ENCODE peak calls at places on chromosomes 16 and 17, in eight cellular contexts. B, F, P, L, X, A, C and Y are unnamed samples.

GRCh38 chr17:64236827-64237403 is 26.1 kb downstream of the TEX2 start:
- DNase-seq in B (no peak), F (no peak), P (no peak), L (no peak), X (peak; percentile 15), A (no peak), C (no peak), Y (no peak)

GRCh38 chr17:74795327-74796020 is 19.3 kb upstream of the NAT9 start:
- DNase-seq in B (no peak), F (no peak), P (no peak), L (no peak), X (no peak), A (no peak), C (no peak), Y (peak; percentile 65)

GRCh38 chr17:48259710-48260291 is 152.2 kb downstream of the SNX11 start:
- DNase-seq in B (peak; percentile 40), F (no peak), P (no peak), L (no peak), X (peak; percentile 87), A (no peak), C (no peak), Y (no peak)

GRCh38 chr17:45940826-45941225 is 46.5 kb downstream of the MAPT start:
- DNase-seq in B (no peak), F (no peak), P (peak; percentile 65), L (peak; percentile 36), X (no peak), A (peak; percentile 26), C (no peak), Y (no peak)

GRCh38 chr16:50274771-50275415 is 8.5 kb downstream of the ADCY7 start:
- DNase-seq in B (no peak), F (no peak), P (no peak), L (no peak), X (no peak), A (no peak), C (peak; percentile 10), Y (no peak)

GRCh38 chr16:88342491-88342890 is 40.3 kb upstream of the ZNF469 start:
- DNase-seq in B (no peak), F (no peak), P (no peak), L (no peak), X (no peak), A (no peak), C (no peak), Y (no peak)

GRCh38 chr17:77433385-77434135 is 292.8 kb downstream of the SEC14L1 start:
- DNase-seq in B (no peak), F (no peak), P (no peak), L (no peak), X (no peak), A (no peak), C (peak; percentile 69), Y (peak; percentile 39)

GRCh38 chr16:20871258-20871657 is 28.9 kb downstream of the DCUN1D3 start:
- DNase-seq in B (no peak), F (no peak), P (no peak), L (no peak), X (no peak), A (no peak), C (no peak), Y (no peak)

GRCh38 chr17:82384730-82385429 is 13.3 kb downstream of the UTS2R start:
- DNase-seq in B (no peak), F (no peak), P (peak; percentile 85), L (peak; percentile 54), X (peak; percentile 60), A (peak; percentile 50), C (peak; percentile 38), Y (peak; percentile 89)

GRCh38 chr16:21277045-21277926 is 804 bp downstream of the CRYM start:
- DNase-seq in B (no peak), F (no peak), P (no peak), L (no peak), X (no peak), A (no peak), C (no peak), Y (no peak)

GRCh38 chr16:75555707-75556512 is at the start of gene TMEM231:
- DNase-seq in B (peak; percentile 97), F (peak; percentile 99), P (peak; percentile 97), L (peak; percentile 97), X (peak; percentile 91), A (peak; percentile 98), C (peak; percentile 97), Y (peak; percentile 99)

GRCh38 chr16:50683689-50684374 is 2.7 kb upstream of the SNX20 start:
- DNase-seq in B (no peak), F (no peak), P (peak; percentile 50), L (no peak), X (no peak), A (peak; percentile 69), C (no peak), Y (no peak)

GRCh38 chr17:58172369-58173071 is 5.7 kb downstream of the OR4D2 start:
- DNase-seq in B (peak; percentile 41), F (no peak), P (no peak), L (no peak), X (peak; percentile 75), A (no peak), C (no peak), Y (no peak)

GRCh38 chr16:85123891-85124635 is 11.8 kb upstream of the CIBAR2 start:
- DNase-seq in B (no peak), F (no peak), P (no peak), L (no peak), X (peak; percentile 34), A (peak; percentile 26), C (no peak), Y (no peak)
- TF ChIP-seq EP300 in B (no peak), F (no peak), P (no peak), L (peak; percentile 18), X (no peak), A (no peak), C (no peak), Y (no peak)

GRCh38 chr17:40074871-40075215 is 12.1 kb downstream of the THRA start:
- DNase-seq in B (no peak), F (no peak), P (no peak), L (no peak), X (no peak), A (no peak), C (no peak), Y (no peak)

GRCh38 chr17:40076595-40076994 is 13.8 kb downstream of the THRA start:
- DNase-seq in B (peak; percentile 47), F (no peak), P (no peak), L (no peak), X (no peak), A (no peak), C (no peak), Y (no peak)

GRCh38 chr17:40074175-40074512 is 11.4 kb downstream of the THRA start:
- DNase-seq in B (no peak), F (no peak), P (no peak), L (no peak), X (no peak), A (no peak), C (no peak), Y (no peak)

GRCh38 chr17:40076101-40076498 is 13.3 kb downstream of the THRA start:
- DNase-seq in B (no peak), F (no peak), P (no peak), L (no peak), X (no peak), A (no peak), C (no peak), Y (no peak)

DNA sequence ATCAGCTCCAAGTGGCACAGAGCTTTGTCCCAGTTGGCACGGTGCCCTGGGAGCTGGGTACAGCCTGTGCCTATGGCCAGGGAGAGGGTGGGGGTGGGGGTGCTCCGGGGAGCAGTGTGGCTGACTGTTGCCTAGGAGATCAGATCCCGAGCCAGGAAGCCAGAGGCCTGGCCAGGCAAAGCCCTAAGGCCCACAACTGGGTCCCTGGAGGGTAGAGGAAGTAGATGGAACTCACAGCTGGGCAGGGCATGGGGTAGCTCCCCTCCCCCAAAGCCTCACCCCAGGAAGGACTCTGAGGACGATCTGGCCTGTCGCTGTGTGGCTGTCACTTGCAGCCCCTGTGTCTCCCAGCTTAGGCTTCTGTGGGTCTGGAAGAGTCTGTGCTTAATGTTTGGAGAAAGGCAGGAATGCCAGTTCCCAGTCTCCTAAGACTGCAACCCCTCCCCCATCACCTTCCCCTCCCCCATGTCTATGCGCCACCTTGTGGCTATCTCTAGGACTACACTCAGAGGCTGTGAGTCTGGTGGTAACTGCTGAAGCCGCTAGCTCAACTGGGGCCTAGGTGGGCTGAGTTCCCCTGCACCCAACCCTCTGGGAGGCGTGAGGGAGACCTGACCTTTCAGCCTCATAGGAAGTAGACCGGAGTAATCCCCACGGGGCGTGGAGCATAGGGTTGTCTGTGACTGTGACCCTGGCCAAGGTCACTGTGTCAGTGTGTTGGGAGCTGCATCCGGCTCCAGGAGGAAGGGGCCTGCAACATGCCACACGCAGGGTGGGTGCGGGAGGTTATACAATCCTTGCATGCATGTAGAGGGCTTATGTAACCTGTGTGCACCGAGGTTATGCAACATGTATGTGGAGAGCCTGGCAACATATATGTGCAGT is 12.7 kb downstream of the THRA start:
- DNase-seq in B (peak; percentile 71), F (no peak), P (peak; percentile 94), L (peak; percentile 91), X (peak; percentile 75), A (peak; percentile 86), C (peak; percentile 83), Y (peak; percentile 93)
- TF ChIP-seq POLR2A in B (no peak), F (no peak), P (no peak), L (peak; percentile 10), X (no peak), A (peak; percentile 3), C (no peak), Y (no peak)

GRCh38 chr17:27306276-27306820 is 12.4 kb downstream of the WSB1 start:
- DNase-seq in B (no peak), F (no peak), P (no peak), L (no peak), X (no peak), A (no peak), C (no peak), Y (no peak)
- TF ChIP-seq EP300 in B (no peak), F (no peak), P (no peak), L (no peak), X (no peak), A (no peak), C (no peak), Y (no peak)

DNA sequence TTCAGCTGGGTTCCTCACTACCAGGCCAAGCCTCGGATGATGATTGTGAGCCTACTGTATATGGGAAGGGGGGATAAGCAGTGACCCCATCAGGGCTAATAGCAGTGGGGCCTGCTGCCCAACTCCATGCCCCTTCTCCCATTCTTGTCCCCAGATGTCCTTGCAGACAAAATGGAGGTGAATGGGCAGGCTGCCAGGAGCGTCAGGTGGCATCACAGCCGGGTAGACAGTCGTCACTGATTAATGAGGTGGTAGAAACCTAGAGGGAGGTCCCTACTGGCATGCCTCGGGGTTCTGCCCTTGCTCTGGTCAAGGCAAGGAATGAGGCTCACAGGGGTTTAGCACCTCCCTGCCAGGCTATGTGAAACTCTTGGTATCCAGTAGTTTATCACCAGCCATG is 21.1 kb downstream of the RAI1 start:
- DNase-seq in B (no peak), F (no peak), P (no peak), L (no peak), X (no peak), A (no peak), C (no peak), Y (no peak)
- TF ChIP-seq POLR2A in B (no peak), F (no peak), P (no peak), L (no peak), X (no peak), A (no peak), C (no peak), Y (no peak)

GRCh38 chr17:10843806-10844205 is 5.9 kb upstream of the PIRT start:
- DNase-seq in B (no peak), F (no peak), P (peak; percentile 86), L (no peak), X (no peak), A (peak; percentile 67), C (no peak), Y (no peak)
- TF ChIP-seq EP300 in B (no peak), F (no peak), P (no peak), L (no peak), X (no peak), A (no peak), C (no peak), Y (no peak)